ENCODE peak calls at places on chromosomes 6 and 20, in six cellular contexts. One of them, this sample, is unnamed.
A peak's percentile ranks its signal among the peaks of the same experiment; 100 is the strongest.

GRCh38 chr6:72757926-72758325 is 136.1 kb downstream of the KCNQ5 start:
- DNase-seq in A549: no peak
- DNase-seq in left lung: no peak
- DNase-seq in transverse colon: no peak
- DNase-seq in OCI-LY7: no peak
- DNase-seq in PC-9: no peak
- DNase-seq in this sample: no peak

GRCh38 chr20:9838378-9839295 is at the start of gene PAK5:
- DNase-seq in left lung: peak; percentile 61
- DNase-seq in transverse colon: no peak
- DNase-seq in OCI-LY7: no peak
- DNase-seq in A549: peak; percentile 68
- DNase-seq in PC-9: no peak
- DNase-seq in this sample: no peak

GRCh38 chr6:15352884-15353283 is 107.0 kb downstream of the JARID2 start:
- DNase-seq in OCI-LY7: no peak
- DNase-seq in PC-9: no peak
- DNase-seq in transverse colon: no peak
- DNase-seq in left lung: no peak
- DNase-seq in A549: no peak
- DNase-seq in this sample: no peak

GRCh38 chr6:124226396-124226795 is 422.7 kb downstream of the NKAIN2 start:
- DNase-seq in A549: no peak
- DNase-seq in PC-9: no peak
- DNase-seq in transverse colon: no peak
- DNase-seq in OCI-LY7: no peak
- DNase-seq in left lung: no peak
- DNase-seq in this sample: no peak

GRCh38 chr6:11714116-11714797 is 64.3 kb downstream of the ADTRP start:
- DNase-seq in transverse colon: no peak
- DNase-seq in A549: no peak
- DNase-seq in OCI-LY7: no peak
- DNase-seq in PC-9: no peak
- DNase-seq in left lung: no peak
- DNase-seq in this sample: no peak

GRCh38 chr6:26158581-26159416 is 71.6 kb downstream of the HFE start:
- DNase-seq in PC-9: peak; percentile 68
- DNase-seq in transverse colon: peak; percentile 87
- DNase-seq in left lung: peak; percentile 77
- DNase-seq in OCI-LY7: peak; percentile 89
- DNase-seq in A549: peak; percentile 55
- DNase-seq in this sample: peak; percentile 77

GRCh38 chr6:35370799-35371493 is 28.6 kb downstream of the PPARD start:
- DNase-seq in A549: no peak
- DNase-seq in left lung: peak; percentile 75
- DNase-seq in transverse colon: no peak
- DNase-seq in OCI-LY7: peak; percentile 50
- DNase-seq in PC-9: no peak
- DNase-seq in this sample: no peak

GRCh38 chr6:148565931-148566663 is 180.7 kb upstream of the UST start:
- DNase-seq in A549: no peak
- DNase-seq in left lung: peak; percentile 70
- DNase-seq in transverse colon: no peak
- DNase-seq in PC-9: peak; percentile 55
- DNase-seq in OCI-LY7: no peak
- DNase-seq in this sample: no peak

GRCh38 chr6:34317172-34317477 is 68.3 kb upstream of the SMIM29 start:
- DNase-seq in A549: no peak
- DNase-seq in PC-9: no peak
- DNase-seq in transverse colon: no peak
- DNase-seq in OCI-LY7: no peak
- DNase-seq in left lung: no peak
- DNase-seq in this sample: no peak

GRCh38 chr6:34318492-34319470 is 70.0 kb upstream of the SMIM29 start:
- DNase-seq in transverse colon: no peak
- DNase-seq in A549: no peak
- DNase-seq in PC-9: no peak
- DNase-seq in left lung: no peak
- DNase-seq in OCI-LY7: no peak
- DNase-seq in this sample: no peak

GRCh38 chr6:34316442-34317171 is 67.8 kb upstream of the SMIM29 start:
- DNase-seq in transverse colon: no peak
- DNase-seq in A549: no peak
- DNase-seq in OCI-LY7: no peak
- DNase-seq in PC-9: no peak
- DNase-seq in left lung: no peak
- DNase-seq in this sample: no peak

GRCh38 chr6:34319471-34319885 is 70.7 kb upstream of the SMIM29 start:
- DNase-seq in left lung: no peak
- DNase-seq in A549: no peak
- DNase-seq in OCI-LY7: no peak
- DNase-seq in transverse colon: no peak
- DNase-seq in PC-9: peak; percentile 99
- DNase-seq in this sample: no peak

GRCh38 chr6:34317882-34318491 is 69.2 kb upstream of the SMIM29 start:
- DNase-seq in left lung: no peak
- DNase-seq in A549: no peak
- DNase-seq in PC-9: no peak
- DNase-seq in OCI-LY7: peak; percentile 40
- DNase-seq in transverse colon: no peak
- DNase-seq in this sample: no peak
- H3K27ac ChIP-seq in left lung: peak overlapping the region; percentile 28
- H3K27ac ChIP-seq in A549: no peak overlapping the region
- H3K27ac ChIP-seq in PC-9: peak overlapping the region; percentile 90
- H3K27ac ChIP-seq in OCI-LY7: peak overlapping the region; percentile 77
- H3K27ac ChIP-seq in transverse colon: no peak overlapping the region
- H3K27ac ChIP-seq in this sample: peak overlapping the region; percentile 67

DNA sequence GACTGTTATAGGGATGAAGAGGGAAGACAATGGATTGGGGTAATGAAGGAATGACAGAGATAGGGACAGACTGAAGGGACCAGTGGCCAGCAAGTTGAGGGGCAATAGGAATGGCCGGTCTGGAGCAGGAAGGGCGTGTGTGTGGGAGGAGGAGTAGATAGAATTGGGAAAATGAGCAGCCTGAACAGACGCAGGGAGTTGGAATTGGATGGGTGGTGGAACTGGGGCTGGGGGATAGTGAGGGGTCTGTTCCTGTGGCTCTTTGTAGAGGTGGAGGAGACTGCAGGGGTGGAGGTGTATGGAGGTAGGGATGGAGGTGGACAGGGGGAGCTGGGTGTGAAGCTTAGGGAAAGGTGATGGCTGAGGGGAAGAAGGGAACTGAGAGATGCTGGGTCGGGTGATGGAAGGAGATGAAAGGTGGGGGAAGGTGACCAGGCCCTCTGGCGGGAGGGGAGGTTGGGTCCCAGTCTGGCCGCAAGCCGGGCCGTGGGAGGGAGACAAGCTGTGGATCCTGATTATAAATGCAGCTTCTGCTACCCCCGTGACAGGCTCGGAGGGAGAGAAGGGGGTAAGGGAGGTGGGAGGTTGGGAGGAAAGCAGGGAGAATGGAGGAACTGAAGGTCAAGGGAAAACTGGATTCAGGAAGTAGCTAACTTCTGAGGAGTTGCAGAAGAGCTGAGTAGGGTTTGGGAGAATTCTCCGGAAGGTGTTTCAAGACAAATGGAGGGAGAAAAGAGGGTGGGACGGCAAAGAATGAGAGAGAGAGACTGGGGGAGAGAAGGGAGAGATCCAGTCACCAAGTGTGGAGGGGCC is 5.2 kb downstream of the SYNGAP1 start:
- DNase-seq in transverse colon: no peak
- DNase-seq in PC-9: no peak
- DNase-seq in A549: no peak
- DNase-seq in OCI-LY7: no peak
- DNase-seq in left lung: no peak
- DNase-seq in this sample: no peak
- H3K4me3 ChIP-seq in transverse colon: peak overlapping the region; percentile 56
- H3K4me3 ChIP-seq in PC-9: peak overlapping the region; percentile 71
- H3K4me3 ChIP-seq in A549: peak overlapping the region; percentile 69
- H3K4me3 ChIP-seq in OCI-LY7: peak overlapping the region; percentile 67
- H3K4me3 ChIP-seq in left lung: peak overlapping the region; percentile 49
- H3K4me3 ChIP-seq in this sample: peak overlapping the region; percentile 69

GRCh38 chr20:11091496-11091895 is 417.7 kb upstream of the JAG1 start:
- DNase-seq in A549: no peak
- DNase-seq in PC-9: no peak
- DNase-seq in left lung: no peak
- DNase-seq in OCI-LY7: no peak
- DNase-seq in transverse colon: no peak
- DNase-seq in this sample: no peak

GRCh38 chr20:11090751-11091150 is 417.0 kb upstream of the JAG1 start:
- DNase-seq in left lung: no peak
- DNase-seq in transverse colon: no peak
- DNase-seq in PC-9: no peak
- DNase-seq in OCI-LY7: no peak
- DNase-seq in A549: no peak
- DNase-seq in this sample: no peak

GRCh38 chr20:11092151-11092550 is 418.4 kb upstream of the JAG1 start:
- DNase-seq in A549: no peak
- DNase-seq in left lung: no peak
- DNase-seq in transverse colon: no peak
- DNase-seq in OCI-LY7: no peak
- DNase-seq in PC-9: no peak
- DNase-seq in this sample: no peak

GRCh38 chr20:11094711-11095110 is 420.9 kb upstream of the JAG1 start:
- DNase-seq in left lung: no peak
- DNase-seq in transverse colon: no peak
- DNase-seq in A549: no peak
- DNase-seq in OCI-LY7: no peak
- DNase-seq in PC-9: no peak
- DNase-seq in this sample: no peak

DNA sequence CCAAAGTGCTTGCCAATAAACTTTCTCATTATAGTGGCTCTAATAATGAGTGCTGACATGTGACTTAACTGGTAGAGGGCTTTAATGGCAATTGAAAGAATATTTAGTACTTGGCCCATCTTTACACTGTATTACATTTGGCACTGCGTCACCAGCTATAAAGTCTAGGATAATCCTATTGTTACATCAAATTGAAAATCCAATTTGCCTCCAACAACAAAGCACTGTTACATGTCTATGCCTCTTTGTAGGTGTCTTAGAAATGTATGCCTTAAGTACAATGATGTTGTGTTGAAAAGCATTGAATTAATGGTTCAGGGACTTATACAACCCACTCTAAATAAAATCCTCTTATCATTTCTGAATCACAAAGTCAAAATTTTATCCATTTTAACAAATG is 420.4 kb upstream of the JAG1 start:
- DNase-seq in left lung: no peak
- DNase-seq in A549: no peak
- DNase-seq in transverse colon: no peak
- DNase-seq in OCI-LY7: no peak
- DNase-seq in PC-9: no peak
- DNase-seq in this sample: no peak
- H3K4me1 ChIP-seq in left lung: no peaks in the 10 kb centered on the region
- H3K4me1 ChIP-seq in A549: no peaks in the 10 kb centered on the region
- H3K4me1 ChIP-seq in transverse colon: no peaks in the 10 kb centered on the region
- H3K4me1 ChIP-seq in OCI-LY7: no peaks in the 10 kb centered on the region
- H3K4me1 ChIP-seq in PC-9: no peaks in the 10 kb centered on the region
- H3K4me1 ChIP-seq in this sample: no peaks in the 10 kb centered on the region

DNA sequence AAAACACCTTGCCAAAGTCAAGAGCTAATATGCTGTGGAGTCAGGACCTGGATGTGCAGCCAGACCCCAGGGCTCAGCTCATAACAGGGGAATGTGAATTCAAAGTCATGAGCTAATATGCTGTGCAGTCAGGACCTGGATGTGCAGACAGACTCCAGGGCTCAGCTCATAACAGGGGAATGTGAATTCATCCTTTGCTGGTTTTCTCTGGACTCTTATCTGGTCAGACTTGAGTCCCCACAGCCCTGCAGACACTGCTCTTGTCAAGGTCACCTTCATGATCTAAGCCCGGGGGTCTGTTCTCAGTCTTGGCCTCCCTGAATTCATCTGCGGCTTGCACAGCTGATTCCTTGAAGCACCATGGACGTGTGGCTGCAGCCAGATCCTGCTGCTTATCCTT is 19.2 kb upstream of the GGTLC1 start:
- DNase-seq in A549: no peak
- DNase-seq in OCI-LY7: no peak
- DNase-seq in transverse colon: no peak
- DNase-seq in left lung: no peak
- DNase-seq in PC-9: no peak
- DNase-seq in this sample: no peak
- H3K27ac ChIP-seq in A549: no peak overlapping the region
- H3K27ac ChIP-seq in OCI-LY7: no peak overlapping the region
- H3K27ac ChIP-seq in transverse colon: no peak overlapping the region
- H3K27ac ChIP-seq in left lung: no peak overlapping the region
- H3K27ac ChIP-seq in PC-9: no peak overlapping the region
- H3K27ac ChIP-seq in this sample: no peak overlapping the region